ENCODE peak calls at places on chromosome 1, in six cellular contexts. One of them, this sample, is unnamed.

GRCh38 chr1:117658676-117659075 is 52.8 kb downstream of the TENT5C start:
- DNase-seq in sigmoid colon: no peak
- DNase-seq in tibial artery: no peak
- DNase-seq in fibroblast of mammary gland: no peak
- DNase-seq in heart right ventricle: no peak
- DNase-seq in bronchial epithelial cell: no peak
- DNase-seq in this sample: no peak

GRCh38 chr1:172117800-172118199 is 276.5 kb downstream of the DNM3 start:
- DNase-seq in tibial artery: no peak
- DNase-seq in fibroblast of mammary gland: no peak
- DNase-seq in bronchial epithelial cell: no peak
- DNase-seq in sigmoid colon: no peak
- DNase-seq in heart right ventricle: no peak
- DNase-seq in this sample: no peak

GRCh38 chr1:15261155-15262002 is 14.4 kb downstream of the FHAD1 start:
- DNase-seq in fibroblast of mammary gland: peak; percentile 29
- DNase-seq in heart right ventricle: peak; percentile 23
- DNase-seq in sigmoid colon: peak; percentile 71
- DNase-seq in bronchial epithelial cell: peak; percentile 36
- DNase-seq in tibial artery: peak; percentile 57
- DNase-seq in this sample: peak; percentile 55

GRCh38 chr1:224223819-224224714 is 41.0 kb downstream of the DEGS1 start:
- DNase-seq in tibial artery: no peak
- DNase-seq in sigmoid colon: no peak
- DNase-seq in heart right ventricle: no peak
- DNase-seq in fibroblast of mammary gland: peak; percentile 89
- DNase-seq in bronchial epithelial cell: peak; percentile 74
- DNase-seq in this sample: no peak

GRCh38 chr1:179178965-179179364 is 50.5 kb downstream of the ABL2 start:
- DNase-seq in tibial artery: no peak
- DNase-seq in heart right ventricle: no peak
- DNase-seq in bronchial epithelial cell: peak; percentile 54
- DNase-seq in fibroblast of mammary gland: peak; percentile 49
- DNase-seq in sigmoid colon: no peak
- DNase-seq in this sample: no peak

GRCh38 chr1:156816561-156817328 is at the start of gene SH2D2A:
- DNase-seq in bronchial epithelial cell: peak; percentile 92
- DNase-seq in tibial artery: no peak
- DNase-seq in sigmoid colon: peak; percentile 78
- DNase-seq in heart right ventricle: peak; percentile 70
- DNase-seq in fibroblast of mammary gland: peak; percentile 43
- DNase-seq in this sample: no peak

GRCh38 chr1:8392522-8392921 is 74.6 kb downstream of the SLC45A1 start:
- DNase-seq in sigmoid colon: no peak
- DNase-seq in heart right ventricle: no peak
- DNase-seq in tibial artery: no peak
- DNase-seq in bronchial epithelial cell: no peak
- DNase-seq in fibroblast of mammary gland: peak; percentile 48
- DNase-seq in this sample: no peak

GRCh38 chr1:178101654-178102053 is 7.8 kb downstream of the RASAL2 start:
- DNase-seq in fibroblast of mammary gland: peak; percentile 68
- DNase-seq in tibial artery: no peak
- DNase-seq in bronchial epithelial cell: no peak
- DNase-seq in heart right ventricle: peak; percentile 48
- DNase-seq in sigmoid colon: no peak
- DNase-seq in this sample: no peak

GRCh38 chr1:74468982-74469603 is 43.3 kb downstream of the LRRC53 start:
- DNase-seq in bronchial epithelial cell: peak; percentile 54
- DNase-seq in tibial artery: no peak
- DNase-seq in fibroblast of mammary gland: peak; percentile 54
- DNase-seq in sigmoid colon: no peak
- DNase-seq in heart right ventricle: no peak
- DNase-seq in this sample: no peak

GRCh38 chr1:12436817-12437599 is 181.0 kb downstream of the DHRS3 start:
- DNase-seq in sigmoid colon: no peak
- DNase-seq in fibroblast of mammary gland: peak; percentile 86
- DNase-seq in tibial artery: no peak
- DNase-seq in heart right ventricle: no peak
- DNase-seq in bronchial epithelial cell: peak; percentile 96
- DNase-seq in this sample: no peak

GRCh38 chr1:15354580-15354965 is 55.1 kb upstream of the EFHD2 start:
- DNase-seq in heart right ventricle: no peak
- DNase-seq in tibial artery: no peak
- DNase-seq in fibroblast of mammary gland: peak; percentile 60
- DNase-seq in sigmoid colon: no peak
- DNase-seq in bronchial epithelial cell: peak; percentile 67
- DNase-seq in this sample: no peak

GRCh38 chr1:51953079-51953478 is 37.4 kb downstream of the RAB3B start:
- DNase-seq in heart right ventricle: no peak
- DNase-seq in bronchial epithelial cell: no peak
- DNase-seq in sigmoid colon: no peak
- DNase-seq in fibroblast of mammary gland: no peak
- DNase-seq in tibial artery: no peak
- DNase-seq in this sample: no peak

GRCh38 chr1:16141573-16142336 is 14.1 kb downstream of the EPHA2 start:
- DNase-seq in fibroblast of mammary gland: no peak
- DNase-seq in heart right ventricle: peak; percentile 38
- DNase-seq in bronchial epithelial cell: no peak
- DNase-seq in tibial artery: peak; percentile 49
- DNase-seq in sigmoid colon: no peak
- DNase-seq in this sample: no peak

GRCh38 chr1:107927815-107928214 is 37.2 kb downstream of the VAV3 start:
- DNase-seq in bronchial epithelial cell: no peak
- DNase-seq in tibial artery: no peak
- DNase-seq in fibroblast of mammary gland: no peak
- DNase-seq in heart right ventricle: no peak
- DNase-seq in sigmoid colon: no peak
- DNase-seq in this sample: no peak

GRCh38 chr1:109467301-109467777 is 993 bp downstream of the SYPL2 start:
- DNase-seq in tibial artery: no peak
- DNase-seq in fibroblast of mammary gland: no peak
- DNase-seq in sigmoid colon: peak; percentile 65
- DNase-seq in bronchial epithelial cell: no peak
- DNase-seq in heart right ventricle: no peak
- DNase-seq in this sample: no peak

GRCh38 chr1:10626011-10626731 is 151.4 kb downstream of the PEX14 start:
- DNase-seq in heart right ventricle: no peak
- DNase-seq in sigmoid colon: peak; percentile 48
- DNase-seq in bronchial epithelial cell: no peak
- DNase-seq in tibial artery: no peak
- DNase-seq in fibroblast of mammary gland: no peak
- DNase-seq in this sample: no peak

GRCh38 chr1:9890224-9890731 is 19.8 kb downstream of the CTNNBIP1 start:
- DNase-seq in bronchial epithelial cell: peak; percentile 98
- DNase-seq in sigmoid colon: peak; percentile 85
- DNase-seq in fibroblast of mammary gland: peak; percentile 93
- DNase-seq in heart right ventricle: peak; percentile 63
- DNase-seq in tibial artery: no peak
- DNase-seq in this sample: no peak

GRCh38 chr1:198943484-198943883 is 304.6 kb downstream of the PTPRC start:
- DNase-seq in bronchial epithelial cell: no peak
- DNase-seq in heart right ventricle: no peak
- DNase-seq in fibroblast of mammary gland: no peak
- DNase-seq in tibial artery: no peak
- DNase-seq in sigmoid colon: no peak
- DNase-seq in this sample: no peak

GRCh38 chr1:29875557-29876028 is 639.3 kb downstream of the PTPRU start:
- DNase-seq in tibial artery: no peak
- DNase-seq in heart right ventricle: peak; percentile 19
- DNase-seq in sigmoid colon: no peak
- DNase-seq in fibroblast of mammary gland: no peak
- DNase-seq in bronchial epithelial cell: peak; percentile 63
- DNase-seq in this sample: no peak

GRCh38 chr1:231600461-231600976 is 26.1 kb upstream of the DISC1 start:
- DNase-seq in tibial artery: no peak
- DNase-seq in heart right ventricle: no peak
- DNase-seq in sigmoid colon: no peak
- DNase-seq in bronchial epithelial cell: no peak
- DNase-seq in fibroblast of mammary gland: peak; percentile 70
- DNase-seq in this sample: no peak

GRCh38 chr1:246608616-246609376 is 42.5 kb downstream of the CNST start:
- DNase-seq in bronchial epithelial cell: peak; percentile 96
- DNase-seq in fibroblast of mammary gland: peak; percentile 95
- DNase-seq in tibial artery: peak; percentile 79
- DNase-seq in heart right ventricle: peak; percentile 76
- DNase-seq in sigmoid colon: peak; percentile 82
- DNase-seq in this sample: no peak

GRCh38 chr1:79235221-79236002 is 228.9 kb upstream of the ADGRL4 start:
- DNase-seq in heart right ventricle: no peak
- DNase-seq in sigmoid colon: no peak
- DNase-seq in tibial artery: no peak
- DNase-seq in bronchial epithelial cell: no peak
- DNase-seq in fibroblast of mammary gland: peak; percentile 29
- DNase-seq in this sample: no peak

GRCh38 chr1:223248787-223249175 is 105.7 kb upstream of the TLR5 start:
- DNase-seq in tibial artery: no peak
- DNase-seq in sigmoid colon: no peak
- DNase-seq in bronchial epithelial cell: no peak
- DNase-seq in heart right ventricle: no peak
- DNase-seq in fibroblast of mammary gland: no peak
- DNase-seq in this sample: no peak

GRCh38 chr1:168842916-168843315 is 113.9 kb upstream of the DPT start:
- DNase-seq in bronchial epithelial cell: peak; percentile 66
- DNase-seq in tibial artery: no peak
- DNase-seq in heart right ventricle: no peak
- DNase-seq in fibroblast of mammary gland: no peak
- DNase-seq in sigmoid colon: no peak
- DNase-seq in this sample: no peak

GRCh38 chr1:65255088-65256050 is 54.0 kb upstream of the DNAJC6 start:
- DNase-seq in heart right ventricle: no peak
- DNase-seq in sigmoid colon: no peak
- DNase-seq in fibroblast of mammary gland: no peak
- DNase-seq in bronchial epithelial cell: peak; percentile 10
- DNase-seq in tibial artery: no peak
- DNase-seq in this sample: no peak

GRCh38 chr1:197224160-197224559 is 43.9 kb upstream of the CRB1 start:
- DNase-seq in fibroblast of mammary gland: no peak
- DNase-seq in heart right ventricle: no peak
- DNase-seq in sigmoid colon: no peak
- DNase-seq in tibial artery: no peak
- DNase-seq in bronchial epithelial cell: peak; percentile 20
- DNase-seq in this sample: no peak

GRCh38 chr1:20125091-20125490 is 5.8 kb upstream of the PLA2G2D start:
- DNase-seq in fibroblast of mammary gland: no peak
- DNase-seq in tibial artery: no peak
- DNase-seq in heart right ventricle: no peak
- DNase-seq in sigmoid colon: peak; percentile 19
- DNase-seq in bronchial epithelial cell: no peak
- DNase-seq in this sample: no peak

GRCh38 chr1:205325334-205325884 is 3.9 kb upstream of the NUAK2 start:
- DNase-seq in sigmoid colon: peak; percentile 78
- DNase-seq in heart right ventricle: peak; percentile 74
- DNase-seq in fibroblast of mammary gland: peak; percentile 82
- DNase-seq in tibial artery: peak; percentile 48
- DNase-seq in bronchial epithelial cell: peak; percentile 84
- DNase-seq in this sample: no peak

GRCh38 chr1:6392081-6392879 is 1.3 kb downstream of the ACOT7 start:
- DNase-seq in sigmoid colon: no peak
- DNase-seq in fibroblast of mammary gland: no peak
- DNase-seq in bronchial epithelial cell: no peak
- DNase-seq in tibial artery: no peak
- DNase-seq in heart right ventricle: no peak
- DNase-seq in this sample: no peak

GRCh38 chr1:81379430-81379829 is 421.3 kb upstream of the ADGRL2 start:
- DNase-seq in tibial artery: no peak
- DNase-seq in heart right ventricle: no peak
- DNase-seq in sigmoid colon: no peak
- DNase-seq in bronchial epithelial cell: no peak
- DNase-seq in fibroblast of mammary gland: no peak
- DNase-seq in this sample: no peak

GRCh38 chr1:81371864-81372263 is 428.9 kb upstream of the ADGRL2 start:
- DNase-seq in sigmoid colon: no peak
- DNase-seq in fibroblast of mammary gland: no peak
- DNase-seq in bronchial epithelial cell: no peak
- DNase-seq in tibial artery: no peak
- DNase-seq in heart right ventricle: no peak
- DNase-seq in this sample: no peak

GRCh38 chr1:81375884-81376548 is 424.7 kb upstream of the ADGRL2 start:
- DNase-seq in heart right ventricle: no peak
- DNase-seq in tibial artery: no peak
- DNase-seq in fibroblast of mammary gland: no peak
- DNase-seq in sigmoid colon: no peak
- DNase-seq in bronchial epithelial cell: no peak
- DNase-seq in this sample: no peak

GRCh38 chr1:81374481-81374880 is 426.3 kb upstream of the ADGRL2 start:
- DNase-seq in heart right ventricle: no peak
- DNase-seq in fibroblast of mammary gland: no peak
- DNase-seq in bronchial epithelial cell: no peak
- DNase-seq in tibial artery: no peak
- DNase-seq in sigmoid colon: no peak
- DNase-seq in this sample: no peak

DNA sequence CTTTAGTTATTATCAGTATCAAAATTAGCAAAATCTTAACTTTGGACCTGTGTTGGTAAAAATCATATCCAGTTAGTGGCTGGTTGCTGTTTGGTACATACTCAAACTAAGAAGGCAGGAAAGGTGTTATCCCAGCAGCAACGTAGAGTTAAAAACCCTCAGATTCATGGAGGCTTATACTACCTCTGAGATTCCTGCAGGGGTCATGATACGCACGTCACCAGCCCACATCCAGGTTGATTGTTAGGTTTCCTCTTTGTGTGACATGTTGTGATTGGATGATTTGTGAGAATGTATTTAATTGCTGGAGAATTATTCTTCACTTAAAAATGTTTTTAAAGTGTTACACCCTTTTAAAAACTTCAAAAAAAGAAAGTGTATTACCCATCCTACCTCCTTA is 423.3 kb upstream of the ADGRL2 start:
- DNase-seq in bronchial epithelial cell: peak; percentile 5
- DNase-seq in heart right ventricle: no peak
- DNase-seq in fibroblast of mammary gland: no peak
- DNase-seq in tibial artery: no peak
- DNase-seq in sigmoid colon: no peak
- DNase-seq in this sample: no peak
- TF ChIP-seq CTCF in bronchial epithelial cell: no peak
- TF ChIP-seq CTCF in heart right ventricle: no peak
- TF ChIP-seq CTCF in fibroblast of mammary gland: no peak
- TF ChIP-seq CTCF in tibial artery: no peak
- TF ChIP-seq CTCF in sigmoid colon: no peak
- TF ChIP-seq CTCF in this sample: peak; percentile 39

GRCh38 chr1:115041654-115042053 is 12.0 kb downstream of the TSHB start:
- DNase-seq in tibial artery: no peak
- DNase-seq in fibroblast of mammary gland: peak; percentile 40
- DNase-seq in bronchial epithelial cell: peak; percentile 65
- DNase-seq in heart right ventricle: no peak
- DNase-seq in sigmoid colon: no peak
- DNase-seq in this sample: no peak
- TF ChIP-seq CTCF in tibial artery: no peak
- TF ChIP-seq CTCF in fibroblast of mammary gland: peak; percentile 47
- TF ChIP-seq CTCF in bronchial epithelial cell: peak; percentile 64
- TF ChIP-seq CTCF in heart right ventricle: no peak
- TF ChIP-seq CTCF in sigmoid colon: no peak
- TF ChIP-seq CTCF in this sample: peak; percentile 60

GRCh38 chr1:161484613-161485012 is 20.6 kb upstream of the FCGR2A start:
- DNase-seq in bronchial epithelial cell: no peak
- DNase-seq in heart right ventricle: no peak
- DNase-seq in fibroblast of mammary gland: peak; percentile 10
- DNase-seq in tibial artery: no peak
- DNase-seq in sigmoid colon: no peak
- DNase-seq in this sample: no peak
- TF ChIP-seq CTCF in bronchial epithelial cell: no peak
- TF ChIP-seq CTCF in heart right ventricle: no peak
- TF ChIP-seq CTCF in fibroblast of mammary gland: peak; percentile 42
- TF ChIP-seq CTCF in tibial artery: no peak
- TF ChIP-seq CTCF in sigmoid colon: no peak
- TF ChIP-seq CTCF in this sample: peak; percentile 39

GRCh38 chr1:183484254-183484653 is 12.0 kb downstream of the SMG7 start:
- DNase-seq in fibroblast of mammary gland: no peak
- DNase-seq in sigmoid colon: no peak
- DNase-seq in heart right ventricle: no peak
- DNase-seq in bronchial epithelial cell: no peak
- DNase-seq in tibial artery: no peak
- DNase-seq in this sample: no peak
- TF ChIP-seq CTCF in fibroblast of mammary gland: no peak
- TF ChIP-seq CTCF in sigmoid colon: no peak
- TF ChIP-seq CTCF in heart right ventricle: no peak
- TF ChIP-seq CTCF in bronchial epithelial cell: no peak
- TF ChIP-seq CTCF in tibial artery: no peak
- TF ChIP-seq CTCF in this sample: peak; percentile 65

This sample was measured in type B pancreatic cell.